ENCODE peak calls at places on chromosomes 2 and 18, in nine cellular contexts. Q is WTC11; C is fibroblast of mammary gland; S is transverse colon; T is neural progenitor cell; P is choroid plexus epithelial cell; M is RWPE1; H is CD8-positive, alpha-beta T cell; G is type B pancreatic cell. V is an unnamed sample.

GRCh38 chr2:85787981-85788340 is 34.2 kb downstream of the ATOH8 start:
- DNase-seq in Q (no peak), C (no peak), S (no peak), T (no peak), P (no peak), M (no peak), H (no peak), G (no peak), V (no peak)

GRCh38 chr18:25646971-25647370 is 295.0 kb upstream of the ZNF521 start:
- DNase-seq in Q (no peak), C (peak), S (no peak), T (no peak), P (peak), M (no peak), H (no peak), G (no peak), V (no peak)

GRCh38 chr18:62912885-62913284 is 197.5 kb downstream of the PHLPP1 start:
- DNase-seq in Q (no peak), C (no peak), S (no peak), T (no peak), P (no peak), M (no peak), H (no peak), G (no peak), V (no peak)

GRCh38 chr2:216635171-216635570 is 2.0 kb downstream of the IGFBP2 start:
- DNase-seq in Q (no peak), C (no peak), S (no peak), T (peak), P (peak), M (no peak), H (no peak), G (no peak), V (no peak)

GRCh38 chr2:233012301-233012971 is 620 bp downstream of the NGEF start:
- DNase-seq in Q (no peak), C (no peak), S (peak), T (no peak), P (no peak), M (no peak), H (no peak), G (peak), V (no peak)

GRCh38 chr2:238274152-238274865 is 14.1 kb downstream of the PER2 start:
- DNase-seq in Q (no peak), C (no peak), S (peak), T (no peak), P (no peak), M (no peak), H (no peak), G (no peak), V (no peak)

GRCh38 chr2:102806250-102806837 is 44.5 kb downstream of the TMEM182 start:
- DNase-seq in Q (peak), C (peak), S (peak), T (peak), P (peak), M (peak), H (peak), G (no peak), V (peak)

GRCh38 chr2:191351298-191351697 is 106.1 kb downstream of the MYO1B start:
- DNase-seq in Q (no peak), C (peak), S (no peak), T (no peak), P (no peak), M (no peak), H (no peak), G (no peak), V (no peak)

GRCh38 chr2:235268535-235268934 is 225.3 kb upstream of the AGAP1 start:
- DNase-seq in Q (no peak), C (peak), S (no peak), T (no peak), P (peak), M (no peak), H (no peak), G (no peak), V (no peak)

GRCh38 chr2:168050377-168050776 is 197.0 kb downstream of the STK39 start:
- DNase-seq in Q (no peak), C (no peak), S (no peak), T (peak), P (no peak), M (no peak), H (no peak), G (no peak), V (no peak)

GRCh38 chr2:62393293-62393692 is 112.7 kb downstream of the TMEM17 start:
- DNase-seq in Q (no peak), C (no peak), S (no peak), T (no peak), P (no peak), M (no peak), H (no peak), G (no peak), V (no peak)

GRCh38 chr2:58834404-58834803 is 593.3 kb upstream of the FANCL start:
- DNase-seq in Q (peak), C (peak), S (no peak), T (peak), P (peak), M (peak), H (no peak), G (no peak), V (peak)

GRCh38 chr2:220855296-220855695 is 716.8 kb downstream of the EPHA4 start:
- DNase-seq in Q (no peak), C (peak), S (no peak), T (no peak), P (peak), M (peak), H (no peak), G (no peak), V (no peak)

GRCh38 chr2:239245107-239245506 is 155.7 kb downstream of the HDAC4 start:
- DNase-seq in Q (no peak), C (no peak), S (no peak), T (peak), P (no peak), M (no peak), H (no peak), G (no peak), V (no peak)

GRCh38 chr2:26768759-26769500 is 4.8 kb downstream of the SLC35F6 start:
- DNase-seq in Q (no peak), C (peak), S (peak), T (no peak), P (peak), M (peak), H (no peak), G (no peak), V (no peak)

GRCh38 chr2:221461911-221462310 is 110.2 kb downstream of the EPHA4 start:
- DNase-seq in Q (no peak), C (no peak), S (no peak), T (no peak), P (no peak), M (no peak), H (no peak), G (no peak), V (no peak)

DNA sequence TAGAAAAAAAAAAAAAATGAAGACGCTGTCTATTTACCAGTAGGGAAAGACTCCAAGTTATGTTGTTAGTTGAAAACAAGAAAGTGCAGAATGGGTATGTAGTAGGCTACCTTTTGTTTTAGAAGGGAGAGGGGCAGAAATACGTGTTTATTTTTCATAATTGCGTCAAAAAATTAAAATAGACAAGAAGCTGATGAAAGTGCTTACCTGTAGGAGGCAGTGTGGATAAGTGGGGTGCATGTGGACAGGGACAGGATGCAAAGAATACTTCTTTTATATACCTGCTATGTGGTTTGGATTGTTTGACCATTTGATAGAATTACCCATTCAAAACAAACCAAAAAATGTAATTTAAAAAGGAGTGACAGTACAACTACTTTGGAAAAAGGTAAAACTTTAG is 3.0 kb upstream of the GCG start:
- DNase-seq in Q (no peak), C (no peak), S (no peak), T (no peak), P (no peak), M (no peak), H (no peak), G (no peak), V (no peak)
- TF ChIP-seq CTCF in Q (no peak), C (peak), S (no peak), T (peak), P (peak), M (no peak), H (no peak), G (no peak), V (no peak)

GRCh38 chr18:31205273-31205672 is 42.6 kb upstream of the DSC1 start:
- DNase-seq in Q (no peak), C (no peak), S (no peak), T (no peak), P (no peak), M (no peak), H (no peak), G (no peak), V (no peak)

GRCh38 chr18:31209041-31209440 is 46.4 kb upstream of the DSC1 start:
- DNase-seq in Q (no peak), C (no peak), S (no peak), T (peak), P (no peak), M (no peak), H (no peak), G (no peak), V (no peak)

GRCh38 chr18:31206064-31206463 is 43.4 kb upstream of the DSC1 start:
- DNase-seq in Q (no peak), C (no peak), S (no peak), T (no peak), P (no peak), M (no peak), H (no peak), G (no peak), V (no peak)

GRCh38 chr18:31204833-31205232 is 42.2 kb upstream of the DSC1 start:
- DNase-seq in Q (no peak), C (no peak), S (peak), T (no peak), P (no peak), M (no peak), H (no peak), G (no peak), V (no peak)

GRCh38 chr18:31206787-31207381 is 44.2 kb upstream of the DSC1 start:
- DNase-seq in Q (peak), C (peak), S (peak), T (peak), P (peak), M (peak), H (no peak), G (no peak), V (peak)
- TF ChIP-seq CTCF in Q (no peak), C (no peak), S (peak), T (no peak), P (peak), M (peak), H (no peak), G (peak), V (peak)

DNA sequence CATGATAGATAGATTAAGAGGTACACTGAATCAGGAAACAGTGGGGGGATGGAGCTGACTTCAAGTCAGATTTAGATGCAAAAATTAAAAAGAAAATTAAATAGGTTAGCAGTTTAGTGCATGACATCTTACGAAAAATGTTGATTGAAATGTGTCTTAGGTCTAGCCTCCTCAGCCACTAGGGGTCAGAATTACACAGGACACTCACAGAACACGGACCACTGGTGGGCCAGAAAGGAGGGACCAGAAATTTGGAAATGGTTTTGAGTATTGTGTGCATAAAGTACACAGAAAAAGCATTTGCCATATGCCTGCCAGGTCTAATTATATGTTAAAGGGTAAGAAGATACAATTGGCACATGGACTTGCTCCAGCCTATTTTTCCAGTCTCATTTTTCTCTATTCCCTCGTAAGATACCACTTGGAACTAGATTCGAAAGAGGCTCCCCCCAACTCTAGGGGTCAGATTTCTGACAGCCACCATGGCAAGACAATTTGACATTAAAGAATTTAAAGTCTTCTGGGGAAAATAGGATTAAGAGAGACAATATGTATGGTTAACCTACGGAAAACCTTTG is 550.2 kb upstream of the SETBP1 start:
- DNase-seq in Q (peak), C (peak), S (peak), T (peak), P (peak), M (peak), H (no peak), G (no peak), V (peak)
- TF ChIP-seq CTCF in Q (peak), C (peak), S (peak), T (peak), P (peak), M (peak), H (no peak), G (peak), V (peak)

DNA sequence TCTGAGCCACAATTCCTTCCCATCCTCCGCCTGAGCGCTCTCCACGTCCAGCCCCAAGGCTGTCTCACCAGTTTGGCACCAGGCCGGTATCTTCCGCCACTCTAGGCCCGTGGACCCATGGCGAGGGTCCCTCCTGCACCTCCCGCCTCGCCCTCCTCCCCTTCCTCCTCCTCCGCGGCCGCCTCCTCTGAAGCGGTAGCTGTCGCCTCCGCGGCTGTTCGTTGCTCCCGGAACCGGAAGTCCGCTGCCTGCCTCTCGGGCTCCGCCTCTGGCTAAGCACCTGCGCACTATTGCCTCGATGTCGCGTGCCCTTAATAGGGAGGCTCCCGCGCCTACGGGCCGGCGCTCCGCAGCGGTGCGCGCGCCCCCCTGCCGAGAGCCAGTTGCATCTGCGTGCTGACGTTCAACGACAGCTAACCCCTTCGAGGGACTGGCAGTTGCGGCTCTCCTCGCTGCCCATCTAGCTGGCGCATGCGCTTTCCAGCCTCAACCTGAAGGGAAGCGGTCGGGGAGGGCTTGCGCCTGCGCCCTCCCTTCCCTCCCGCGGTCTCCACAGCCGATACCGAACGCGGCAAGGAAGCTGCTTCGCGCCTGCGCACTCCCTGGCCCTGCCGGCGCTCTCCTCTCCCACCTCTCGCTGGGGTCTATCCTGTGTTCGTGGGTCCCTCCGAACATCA is at the start of gene MBD1:
- DNase-seq in Q (peak), C (peak), S (peak), T (peak), P (peak), M (peak), H (peak), G (peak), V (peak)
- TF ChIP-seq CTCF in Q (no peak), C (no peak), S (peak), T (peak), P (peak), M (no peak), H (no peak), G (peak), V (no peak)

V was measured in nephron progenitor cell.